ENCODE peak calls at places on chromosomes 11 and 22, in four cellular contexts. V, I, Z and Q are unnamed samples.

GRCh38 chr11:60242607-60243292 is at the start of gene MS4A4E:
- DNase-seq in V (no peak), I (no peak), Z (no peak), Q (no peak)

GRCh38 chr22:50672041-50672440 is 582 bp upstream of the SHANK3 start:
- DNase-seq in V (no peak), I (no peak), Z (peak), Q (no peak)

GRCh38 chr11:613369-613968 is 2.3 kb downstream of the IRF7 start:
- DNase-seq in V (peak), I (no peak), Z (peak), Q (no peak)

GRCh38 chr22:17272511-17272991 is 53.3 kb upstream of the ADA2 start:
- DNase-seq in V (no peak), I (no peak), Z (no peak), Q (no peak)

GRCh38 chr11:69376155-69377028 is 82.4 kb downstream of the MYEOV start:
- DNase-seq in V (no peak), I (no peak), Z (no peak), Q (no peak)

GRCh38 chr11:66006891-66007176 is 4.5 kb downstream of the BANF1 start:
- DNase-seq in V (no peak), I (no peak), Z (no peak), Q (no peak)

GRCh38 chr22:41746563-41747400 is 47.5 kb downstream of the MEI1 start:
- DNase-seq in V (peak), I (peak), Z (peak), Q (peak)

GRCh38 chr11:102368472-102368871 is 21.5 kb downstream of the BIRC2 start:
- DNase-seq in V (no peak), I (peak), Z (no peak), Q (no peak)

GRCh38 chr22:22406445-22406844 is 102.1 kb downstream of the ZNF280B start:
- DNase-seq in V (no peak), I (no peak), Z (peak), Q (no peak)

GRCh38 chr22:25405854-25406509 is 158.5 kb upstream of the GRK3 start:
- DNase-seq in V (no peak), I (no peak), Z (no peak), Q (no peak)

GRCh38 chr11:70824590-70825300 is 426.4 kb downstream of the CTTN start:
- DNase-seq in V (no peak), I (no peak), Z (no peak), Q (no peak)

GRCh38 chr11:69062873-69063665 is 14.3 kb downstream of the TPCN2 start:
- DNase-seq in V (no peak), I (no peak), Z (no peak), Q (no peak)

GRCh38 chr22:31244044-31244942 is 32.2 kb downstream of the LIMK2 start:
- DNase-seq in V (no peak), I (no peak), Z (no peak), Q (peak)

GRCh38 chr22:35419756-35420155 is 19.8 kb downstream of the MCM5 start:
- DNase-seq in V (no peak), I (no peak), Z (no peak), Q (no peak)

GRCh38 chr22:38012604-38013072 is 28.3 kb upstream of the SOX10 start:
- DNase-seq in V (no peak), I (no peak), Z (peak), Q (peak)

GRCh38 chr11:83454674-83455073 is 168.5 kb upstream of the CCDC90B start:
- DNase-seq in V (no peak), I (no peak), Z (no peak), Q (no peak)

GRCh38 chr22:41848468-41848867 is 15.6 kb downstream of the SREBF2 start:
- DNase-seq in V (no peak), I (no peak), Z (no peak), Q (no peak)

GRCh38 chr11:93552874-93553273 is 9.7 kb upstream of the SMCO4 start:
- DNase-seq in V (no peak), I (no peak), Z (no peak), Q (peak)

GRCh38 chr11:118415739-118416068 is 14.3 kb downstream of the ATP5MG start:
- DNase-seq in V (peak), I (no peak), Z (peak), Q (no peak)

GRCh38 chr11:88301478-88302140 is 35.9 kb downstream of the CTSC start:
- DNase-seq in V (no peak), I (peak), Z (no peak), Q (no peak)

GRCh38 chr11:129695543-129696308 is 119.9 kb upstream of the TMEM45B start:
- DNase-seq in V (peak), I (no peak), Z (peak), Q (peak)

GRCh38 chr22:49614966-49615965 is 212.4 kb downstream of the BRD1 start:
- DNase-seq in V (no peak), I (no peak), Z (no peak), Q (no peak)

GRCh38 chr22:49255741-49256318 is 571.8 kb downstream of the BRD1 start:
- DNase-seq in V (no peak), I (no peak), Z (no peak), Q (no peak)

GRCh38 chr22:29716814-29717213 is 3.0 kb upstream of the CABP7 start:
- DNase-seq in V (peak), I (no peak), Z (peak), Q (peak)

GRCh38 chr11:95506777-95507176 is 275.8 kb upstream of the SESN3 start:
- DNase-seq in V (no peak), I (no peak), Z (no peak), Q (no peak)

GRCh38 chr11:115168229-115168671 is 336.0 kb downstream of the CADM1 start:
- DNase-seq in V (no peak), I (no peak), Z (no peak), Q (no peak)

GRCh38 chr22:45923812-45924211 is 53.1 kb downstream of the WNT7B start:
- DNase-seq in V (no peak), I (no peak), Z (no peak), Q (no peak)

GRCh38 chr11:74012072-74012809 is 3.4 kb upstream of the UCP3 start:
- DNase-seq in V (no peak), I (no peak), Z (no peak), Q (no peak)

GRCh38 chr11:70816156-70816678 is 417.9 kb downstream of the CTTN start:
- DNase-seq in V (no peak), I (no peak), Z (no peak), Q (no peak)

GRCh38 chr22:35138521-35138920 is 72.6 kb downstream of the ISX start:
- DNase-seq in V (no peak), I (no peak), Z (no peak), Q (no peak)

GRCh38 chr22:22556995-22557925 is 1.8 kb downstream of the PRAME start:
- DNase-seq in V (no peak), I (no peak), Z (peak), Q (no peak)

GRCh38 chr11:17387280-17387679 is 1.2 kb downstream of the KCNJ11 start:
- DNase-seq in V (no peak), I (no peak), Z (no peak), Q (no peak)

GRCh38 chr22:31046591-31047226 is 34.4 kb upstream of the SMTN start:
- DNase-seq in V (no peak), I (no peak), Z (no peak), Q (peak)

GRCh38 chr22:43343262-43343988 is at the start of gene SCUBE1:
- DNase-seq in V (peak), I (no peak), Z (peak), Q (no peak)

GRCh38 chr22:43345356-43345755 is 2.2 kb upstream of the SCUBE1 start:
- DNase-seq in V (no peak), I (no peak), Z (no peak), Q (no peak)

GRCh38 chr22:43342347-43343261 is 568 bp downstream of the SCUBE1 start:
- DNase-seq in V (no peak), I (no peak), Z (peak), Q (no peak)

GRCh38 chr22:43346521-43346929 is 3.4 kb upstream of the SCUBE1 start:
- DNase-seq in V (peak), I (no peak), Z (peak), Q (peak)

DNA sequence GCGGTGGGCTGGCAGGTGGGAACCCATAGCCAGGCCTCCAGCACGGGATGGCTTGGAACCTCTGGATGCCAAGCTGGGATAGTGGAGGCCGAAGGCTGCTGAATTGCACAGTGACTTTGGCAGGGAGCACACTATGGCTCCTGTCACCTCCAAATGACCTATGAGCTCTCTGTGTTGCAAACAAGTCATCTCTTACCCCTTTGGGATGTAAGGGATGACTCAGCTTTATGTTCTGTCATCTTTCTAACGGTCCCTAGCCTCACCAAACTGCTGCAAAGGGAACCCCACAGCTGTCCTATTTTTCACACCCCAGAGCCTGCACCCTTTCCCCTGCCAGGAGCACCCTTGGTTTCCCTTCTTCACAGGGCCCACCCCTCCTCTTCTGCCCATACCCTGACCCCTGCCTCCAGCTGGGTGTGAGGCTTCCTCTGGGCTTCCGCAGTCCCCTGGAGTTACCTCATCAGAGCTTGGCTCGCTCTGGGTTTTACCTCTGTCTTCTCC is 2.6 kb upstream of the SCUBE1 start:
- DNase-seq in V (no peak), I (no peak), Z (peak), Q (peak)
- TF ChIP-seq TARDBP in V (no peak), I (no peak), Z (no peak), Q (no peak)

GRCh38 chr22:20531404-20532181 is 24.2 kb downstream of the MED15 start:
- DNase-seq in V (no peak), I (no peak), Z (peak), Q (peak)
- TF ChIP-seq TARDBP in V (no peak), I (no peak), Z (no peak), Q (no peak)

DNA sequence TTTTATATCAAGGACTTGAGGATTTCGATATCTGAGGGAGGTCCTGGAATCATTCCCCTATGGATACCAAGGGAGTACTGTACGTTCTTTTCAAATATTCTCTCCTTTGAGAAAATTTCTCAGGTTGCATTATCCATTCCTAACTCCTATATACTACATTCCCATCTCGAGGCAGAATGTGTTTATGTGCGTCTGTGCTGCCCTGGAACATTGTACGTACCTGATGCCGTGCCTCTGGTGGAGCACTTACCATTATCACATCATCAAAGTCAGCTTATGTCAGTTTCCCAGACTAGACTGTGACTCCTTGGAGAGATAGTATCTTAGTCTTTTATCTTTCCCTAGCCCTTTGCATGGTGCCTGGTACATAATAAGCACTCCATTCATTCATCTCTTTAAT is 21.7 kb downstream of the UBASH3B start:
- DNase-seq in V (no peak), I (no peak), Z (no peak), Q (no peak)
- TF ChIP-seq TARDBP in V (no peak), I (no peak), Z (no peak), Q (no peak)

DNA sequence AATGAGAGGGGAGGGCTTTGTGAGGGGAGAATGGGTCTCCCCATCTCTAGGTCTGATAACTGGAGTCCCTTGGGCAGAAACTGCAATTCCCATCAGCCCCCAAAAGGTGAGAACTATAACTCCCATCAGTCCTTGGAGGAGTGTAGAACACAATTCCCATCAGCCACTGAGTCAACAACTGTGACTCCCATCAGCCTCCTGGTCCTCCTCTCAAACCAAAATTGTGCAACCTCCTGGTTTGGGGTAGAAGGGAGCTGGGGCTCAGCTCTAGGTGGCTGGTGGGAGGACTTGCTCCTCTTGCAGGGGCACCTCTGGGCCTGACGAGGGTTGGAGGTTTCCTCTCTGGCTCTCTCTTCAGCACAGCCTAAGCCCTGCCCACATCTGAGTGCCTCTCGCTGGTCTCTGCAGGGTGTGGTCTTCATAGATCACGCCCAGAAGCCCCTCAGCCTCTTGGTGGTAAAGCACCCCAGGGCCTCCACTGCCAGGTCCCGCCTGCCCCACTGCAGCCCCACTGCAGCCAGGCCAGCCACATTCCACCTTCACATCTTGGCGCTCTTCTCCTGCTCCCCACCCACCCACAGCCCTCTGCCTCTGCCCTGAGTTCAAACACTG is 18.5 kb downstream of the SLC22A12 start:
- DNase-seq in V (no peak), I (no peak), Z (no peak), Q (no peak)
- TF ChIP-seq TARDBP in V (no peak), I (no peak), Z (no peak), Q (no peak)

GRCh38 chr11:10634407-10634806 is 59.1 kb downstream of the IRAG1 start:
- DNase-seq in V (no peak), I (no peak), Z (no peak), Q (no peak)
- TF ChIP-seq TARDBP in V (no peak), I (no peak), Z (no peak), Q (no peak)

GRCh38 chr11:43920598-43921419 is 21.6 kb upstream of the C11orf96 start:
- DNase-seq in V (no peak), I (no peak), Z (peak), Q (peak)
- TF ChIP-seq TARDBP in V (no peak), I (no peak), Z (peak), Q (no peak)

GRCh38 chr11:10503777-10504176 is 37.2 kb downstream of the RNF141 start:
- DNase-seq in V (no peak), I (no peak), Z (no peak), Q (no peak)

GRCh38 chr11:10500757-10501684 is 40.0 kb downstream of the RNF141 start:
- DNase-seq in V (peak), I (no peak), Z (no peak), Q (no peak)

GRCh38 chr11:10503217-10503616 is 37.8 kb downstream of the RNF141 start:
- DNase-seq in V (no peak), I (no peak), Z (no peak), Q (no peak)

GRCh38 chr11:10502770-10503169 is 38.2 kb downstream of the RNF141 start:
- DNase-seq in V (no peak), I (no peak), Z (no peak), Q (no peak)

GRCh38 chr11:10502065-10502680 is 38.8 kb downstream of the RNF141 start:
- DNase-seq in V (no peak), I (no peak), Z (no peak), Q (no peak)
- TF ChIP-seq TARDBP in V (no peak), I (no peak), Z (no peak), Q (no peak)

GRCh38 chr11:26276798-26277424 is 55.0 kb upstream of the ANO3 start:
- DNase-seq in V (peak), I (no peak), Z (peak), Q (peak)
- TF ChIP-seq TARDBP in V (no peak), I (no peak), Z (no peak), Q (no peak)

GRCh38 chr22:39230261-39231196 is 14.3 kb downstream of the PDGFB start:
- DNase-seq in V (no peak), I (no peak), Z (no peak), Q (peak)

GRCh38 chr22:39232806-39233735 is 11.7 kb downstream of the PDGFB start:
- DNase-seq in V (no peak), I (no peak), Z (no peak), Q (no peak)

GRCh38 chr22:39229688-39230260 is 15.0 kb downstream of the PDGFB start:
- DNase-seq in V (no peak), I (no peak), Z (no peak), Q (no peak)

GRCh38 chr22:39232246-39232645 is 12.5 kb downstream of the PDGFB start:
- DNase-seq in V (no peak), I (no peak), Z (no peak), Q (no peak)

DNA sequence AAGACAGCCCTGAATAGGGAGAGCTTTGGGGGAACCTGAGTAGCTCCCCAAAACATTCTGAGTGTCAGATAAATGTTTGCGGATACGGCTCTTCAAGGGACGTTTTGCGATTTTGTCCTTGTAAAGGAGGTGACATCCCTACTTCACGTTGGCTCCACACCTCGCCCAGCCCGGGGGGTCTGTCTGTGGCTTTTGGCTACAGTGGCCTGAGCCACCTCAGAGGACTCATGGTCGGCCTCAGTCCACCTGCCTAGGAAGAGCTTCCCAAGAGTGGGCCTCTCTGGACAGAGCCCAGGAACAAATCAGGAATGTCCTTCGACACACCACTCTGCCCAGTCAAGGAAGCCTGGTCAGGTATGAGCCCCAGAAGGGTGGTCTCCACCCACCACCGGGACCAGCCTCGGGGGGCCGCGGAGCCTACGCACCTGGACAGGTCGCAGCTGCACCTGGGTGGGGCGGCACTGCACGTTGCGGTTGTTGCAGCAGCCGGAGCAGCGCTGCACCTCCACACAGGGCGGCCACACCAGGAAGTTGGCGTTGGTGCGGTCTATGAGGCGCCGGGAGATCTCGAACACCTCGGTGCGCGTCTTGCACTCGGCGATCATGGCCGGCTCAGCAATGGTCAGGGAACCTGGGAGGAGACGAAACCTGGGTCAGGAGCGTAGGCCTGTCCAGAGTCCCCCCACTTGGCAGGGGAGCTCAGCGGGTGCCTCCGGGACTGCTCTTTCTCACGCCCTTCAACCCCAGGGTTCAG is 13.4 kb downstream of the PDGFB start:
- DNase-seq in V (no peak), I (no peak), Z (no peak), Q (no peak)
- TF ChIP-seq TARDBP in V (no peak), I (no peak), Z (no peak), Q (no peak)

DNA sequence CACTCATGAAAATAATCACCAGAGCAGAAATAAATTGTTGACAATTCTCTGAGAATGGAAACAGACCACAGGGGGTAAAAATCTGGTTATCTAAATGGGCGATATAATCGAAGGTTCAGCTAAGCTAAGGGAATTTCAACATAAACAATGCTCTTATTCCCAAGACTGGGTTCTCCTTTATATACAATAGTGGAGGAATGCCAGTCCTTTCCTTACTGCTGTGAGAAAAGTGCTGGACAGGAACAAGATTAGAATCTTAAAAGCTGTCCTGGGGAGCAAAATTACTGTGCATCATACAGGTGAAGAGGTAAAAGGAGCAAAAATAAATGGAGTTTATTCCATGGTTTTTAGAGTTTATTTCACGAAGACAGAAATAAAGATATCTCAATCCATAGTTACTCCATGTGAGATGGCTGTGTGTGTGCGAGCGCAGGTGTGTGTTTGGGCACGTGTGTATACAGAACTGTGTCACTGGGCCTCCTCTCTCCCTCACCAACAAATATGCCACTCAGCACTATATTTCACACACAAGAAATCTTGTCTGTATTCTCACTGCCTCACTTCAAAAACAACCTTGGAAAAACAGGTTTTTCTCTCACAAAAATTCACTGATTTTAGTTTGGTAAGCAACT is 385.6 kb downstream of the DCDC1 start:
- DNase-seq in V (no peak), I (no peak), Z (no peak), Q (no peak)
- TF ChIP-seq TARDBP in V (no peak), I (no peak), Z (no peak), Q (no peak)